ENCODE peak calls at places on chromosomes 4 and X, in seven cellular contexts. One of them, this sample, is unnamed.

GRCh38 chr4:85595098-85595775 is 120.3 kb downstream of the ARHGAP24 start:
- DNase-seq in posterior cingulate gyrus: no peak
- DNase-seq in aorta: no peak
- DNase-seq in GM10248: no peak
- DNase-seq in pulmonary artery endothelial cell: no peak
- DNase-seq in activated naive CD8-positive, alpha-beta T cell treated with anti-CD3 and anti-CD28 coated beads, Interleukin-2, amount 50 U/mL, for 24 hours: no peak
- DNase-seq in psoas muscle: no peak
- DNase-seq in this sample: peak; percentile 33

GRCh38 chr4:13476915-13477314 is 7.2 kb downstream of the RAB28 start:
- DNase-seq in posterior cingulate gyrus: no peak
- DNase-seq in aorta: no peak
- DNase-seq in GM10248: no peak
- DNase-seq in pulmonary artery endothelial cell: no peak
- DNase-seq in activated naive CD8-positive, alpha-beta T cell treated with anti-CD3 and anti-CD28 coated beads, Interleukin-2, amount 50 U/mL, for 24 hours: no peak
- DNase-seq in psoas muscle: no peak
- DNase-seq in this sample: no peak

GRCh38 chr4:98728871-98729270 is 70.5 kb upstream of the TSPAN5 start:
- DNase-seq in posterior cingulate gyrus: no peak
- DNase-seq in aorta: no peak
- DNase-seq in GM10248: no peak
- DNase-seq in pulmonary artery endothelial cell: no peak
- DNase-seq in activated naive CD8-positive, alpha-beta T cell treated with anti-CD3 and anti-CD28 coated beads, Interleukin-2, amount 50 U/mL, for 24 hours: no peak
- DNase-seq in psoas muscle: no peak
- DNase-seq in this sample: no peak

GRCh38 chr4:132396636-132397035 is 752.5 kb upstream of the PCDH10 start:
- DNase-seq in posterior cingulate gyrus: no peak
- DNase-seq in aorta: no peak
- DNase-seq in GM10248: no peak
- DNase-seq in pulmonary artery endothelial cell: no peak
- DNase-seq in activated naive CD8-positive, alpha-beta T cell treated with anti-CD3 and anti-CD28 coated beads, Interleukin-2, amount 50 U/mL, for 24 hours: no peak
- DNase-seq in psoas muscle: no peak
- DNase-seq in this sample: no peak

GRCh38 chr4:120070191-120070590 is 3.5 kb upstream of the MAD2L1 start:
- DNase-seq in posterior cingulate gyrus: no peak
- DNase-seq in aorta: no peak
- DNase-seq in GM10248: no peak
- DNase-seq in pulmonary artery endothelial cell: no peak
- DNase-seq in activated naive CD8-positive, alpha-beta T cell treated with anti-CD3 and anti-CD28 coated beads, Interleukin-2, amount 50 U/mL, for 24 hours: no peak
- DNase-seq in psoas muscle: no peak
- DNase-seq in this sample: no peak

GRCh38 chrX:45851434-45851991 is 650.8 kb upstream of the DIPK2B start:
- DNase-seq in posterior cingulate gyrus: no peak
- DNase-seq in aorta: no peak
- DNase-seq in GM10248: peak; percentile 9
- DNase-seq in pulmonary artery endothelial cell: no peak
- DNase-seq in activated naive CD8-positive, alpha-beta T cell treated with anti-CD3 and anti-CD28 coated beads, Interleukin-2, amount 50 U/mL, for 24 hours: peak; percentile 66
- DNase-seq in psoas muscle: peak; percentile 52
- DNase-seq in this sample: no peak

GRCh38 chr4:124432500-124432899 is 280.0 kb downstream of the ANKRD50 start:
- DNase-seq in posterior cingulate gyrus: no peak
- DNase-seq in aorta: no peak
- DNase-seq in GM10248: no peak
- DNase-seq in pulmonary artery endothelial cell: peak; percentile 85
- DNase-seq in activated naive CD8-positive, alpha-beta T cell treated with anti-CD3 and anti-CD28 coated beads, Interleukin-2, amount 50 U/mL, for 24 hours: no peak
- DNase-seq in psoas muscle: no peak
- DNase-seq in this sample: no peak

GRCh38 chr4:64158648-64159326 is 250.5 kb downstream of the TECRL start:
- DNase-seq in posterior cingulate gyrus: peak; percentile 43
- DNase-seq in aorta: no peak
- DNase-seq in GM10248: peak; percentile 36
- DNase-seq in pulmonary artery endothelial cell: peak; percentile 2
- DNase-seq in activated naive CD8-positive, alpha-beta T cell treated with anti-CD3 and anti-CD28 coated beads, Interleukin-2, amount 50 U/mL, for 24 hours: peak; percentile 33
- DNase-seq in psoas muscle: no peak
- DNase-seq in this sample: peak; percentile 41

GRCh38 chrX:6149231-6149870 is 79.3 kb downstream of the NLGN4X start:
- DNase-seq in posterior cingulate gyrus: no peak
- DNase-seq in aorta: no peak
- DNase-seq in GM10248: no peak
- DNase-seq in pulmonary artery endothelial cell: no peak
- DNase-seq in activated naive CD8-positive, alpha-beta T cell treated with anti-CD3 and anti-CD28 coated beads, Interleukin-2, amount 50 U/mL, for 24 hours: no peak
- DNase-seq in psoas muscle: no peak
- DNase-seq in this sample: peak; percentile 87

GRCh38 chr4:134560728-134561127 is 359.1 kb upstream of the PABPC4L start:
- DNase-seq in posterior cingulate gyrus: no peak
- DNase-seq in aorta: no peak
- DNase-seq in GM10248: no peak
- DNase-seq in pulmonary artery endothelial cell: no peak
- DNase-seq in activated naive CD8-positive, alpha-beta T cell treated with anti-CD3 and anti-CD28 coated beads, Interleukin-2, amount 50 U/mL, for 24 hours: no peak
- DNase-seq in psoas muscle: no peak
- DNase-seq in this sample: no peak

GRCh38 chr4:168129802-168130201 is 37.5 kb downstream of the ANXA10 start:
- DNase-seq in posterior cingulate gyrus: no peak
- DNase-seq in aorta: no peak
- DNase-seq in GM10248: no peak
- DNase-seq in pulmonary artery endothelial cell: no peak
- DNase-seq in activated naive CD8-positive, alpha-beta T cell treated with anti-CD3 and anti-CD28 coated beads, Interleukin-2, amount 50 U/mL, for 24 hours: no peak
- DNase-seq in psoas muscle: no peak
- DNase-seq in this sample: no peak

GRCh38 chrX:150683536-150684146 is 9.6 kb upstream of the MTMR1 start:
- DNase-seq in posterior cingulate gyrus: no peak
- DNase-seq in aorta: no peak
- DNase-seq in GM10248: peak; percentile 37
- DNase-seq in pulmonary artery endothelial cell: no peak
- DNase-seq in activated naive CD8-positive, alpha-beta T cell treated with anti-CD3 and anti-CD28 coated beads, Interleukin-2, amount 50 U/mL, for 24 hours: no peak
- DNase-seq in psoas muscle: no peak
- DNase-seq in this sample: no peak

GRCh38 chrX:154097003-154097596 is 417 bp downstream of the MECP2 start:
- DNase-seq in posterior cingulate gyrus: peak; percentile 66
- DNase-seq in aorta: peak; percentile 90
- DNase-seq in GM10248: peak; percentile 81
- DNase-seq in pulmonary artery endothelial cell: no peak
- DNase-seq in activated naive CD8-positive, alpha-beta T cell treated with anti-CD3 and anti-CD28 coated beads, Interleukin-2, amount 50 U/mL, for 24 hours: peak; percentile 72
- DNase-seq in psoas muscle: peak; percentile 83
- DNase-seq in this sample: peak; percentile 6

GRCh38 chrX:154317391-154318000 is 21.9 kb downstream of the TKTL1 start:
- DNase-seq in posterior cingulate gyrus: no peak
- DNase-seq in aorta: no peak
- DNase-seq in GM10248: no peak
- DNase-seq in pulmonary artery endothelial cell: no peak
- DNase-seq in activated naive CD8-positive, alpha-beta T cell treated with anti-CD3 and anti-CD28 coated beads, Interleukin-2, amount 50 U/mL, for 24 hours: no peak
- DNase-seq in psoas muscle: no peak
- DNase-seq in this sample: no peak

GRCh38 chrX:18278448-18278847 is 57.8 kb upstream of the BEND2 start:
- DNase-seq in posterior cingulate gyrus: no peak
- DNase-seq in aorta: no peak
- DNase-seq in GM10248: no peak
- DNase-seq in pulmonary artery endothelial cell: no peak
- DNase-seq in activated naive CD8-positive, alpha-beta T cell treated with anti-CD3 and anti-CD28 coated beads, Interleukin-2, amount 50 U/mL, for 24 hours: no peak
- DNase-seq in psoas muscle: no peak
- DNase-seq in this sample: no peak

GRCh38 chr4:60865238-60865637 is 334.9 kb upstream of the ADGRL3 start:
- DNase-seq in posterior cingulate gyrus: peak; percentile 15
- DNase-seq in aorta: no peak
- DNase-seq in GM10248: no peak
- DNase-seq in pulmonary artery endothelial cell: no peak
- DNase-seq in activated naive CD8-positive, alpha-beta T cell treated with anti-CD3 and anti-CD28 coated beads, Interleukin-2, amount 50 U/mL, for 24 hours: no peak
- DNase-seq in psoas muscle: no peak
- DNase-seq in this sample: no peak

GRCh38 chr4:8721621-8722020 is 129.1 kb downstream of the CPZ start:
- DNase-seq in posterior cingulate gyrus: no peak
- DNase-seq in aorta: no peak
- DNase-seq in GM10248: no peak
- DNase-seq in pulmonary artery endothelial cell: no peak
- DNase-seq in activated naive CD8-positive, alpha-beta T cell treated with anti-CD3 and anti-CD28 coated beads, Interleukin-2, amount 50 U/mL, for 24 hours: no peak
- DNase-seq in psoas muscle: no peak
- DNase-seq in this sample: no peak

GRCh38 chrX:96707829-96708228 is 23.2 kb downstream of the DIAPH2 start:
- DNase-seq in posterior cingulate gyrus: no peak
- DNase-seq in aorta: no peak
- DNase-seq in GM10248: no peak
- DNase-seq in pulmonary artery endothelial cell: no peak
- DNase-seq in activated naive CD8-positive, alpha-beta T cell treated with anti-CD3 and anti-CD28 coated beads, Interleukin-2, amount 50 U/mL, for 24 hours: no peak
- DNase-seq in psoas muscle: no peak
- DNase-seq in this sample: no peak

GRCh38 chrX:132837971-132838370 is 120.5 kb downstream of the HS6ST2 start:
- DNase-seq in posterior cingulate gyrus: no peak
- DNase-seq in aorta: no peak
- DNase-seq in GM10248: no peak
- DNase-seq in pulmonary artery endothelial cell: no peak
- DNase-seq in activated naive CD8-positive, alpha-beta T cell treated with anti-CD3 and anti-CD28 coated beads, Interleukin-2, amount 50 U/mL, for 24 hours: no peak
- DNase-seq in psoas muscle: no peak
- DNase-seq in this sample: peak; percentile 12